ENCODE peak calls at places on chromosomes 5 and 9, in six cellular contexts. U is lower leg skin, C is pancreas, G is hepatocyte, O is GM12864, J is tibial artery. K is an unnamed sample.

GRCh38 chr5:177507165-177507564 is 2.5 kb downstream of the DOK3 start:
- DNase-seq in J (no peak), C (no peak), U (no peak), O (no peak), G (no peak), K (peak)

GRCh38 chr9:84218322-84218721 is 122.2 kb downstream of the SLC28A3 start:
- DNase-seq in G (no peak), U (no peak), J (no peak), O (no peak), C (no peak), K (no peak)

GRCh38 chr5:132013711-132014110 is 2.3 kb upstream of the ACSL6 start:
- DNase-seq in J (no peak), U (peak), G (no peak), C (peak), O (no peak), K (no peak)

GRCh38 chr5:61600945-61601491 is 269.0 kb downstream of the ZSWIM6 start:
- DNase-seq in C (no peak), U (no peak), G (no peak), J (no peak), O (no peak), K (no peak)

GRCh38 chr9:91077624-91078023 is 276.0 kb downstream of the SYK start:
- DNase-seq in C (no peak), J (no peak), U (no peak), O (no peak), G (no peak), K (no peak)

GRCh38 chr9:75161116-75161857 is 73.0 kb downstream of the OSTF1 start:
- DNase-seq in G (no peak), C (no peak), O (no peak), J (no peak), U (no peak), K (no peak)

GRCh38 chr5:175922192-175922885 is 45.8 kb downstream of the THOC3 start:
- DNase-seq in O (no peak), J (no peak), G (no peak), U (no peak), C (no peak), K (no peak)

GRCh38 chr5:10635257-10635860 is 71.5 kb downstream of the ANKRD33B start:
- DNase-seq in C (no peak), O (peak), G (no peak), U (peak), J (no peak), K (peak)

GRCh38 chr9:33813712-33814641 is 3.0 kb upstream of the UBE2R2 start:
- DNase-seq in U (peak), O (no peak), C (no peak), J (no peak), G (peak), K (peak)

GRCh38 chr9:137276757-137277328 is 683 bp upstream of the TOR4A start:
- DNase-seq in C (peak), J (peak), G (peak), U (peak), O (no peak), K (peak)

GRCh38 chr9:137156567-137157375 is 13.1 kb downstream of the LRRC26 start:
- DNase-seq in C (no peak), G (peak), J (no peak), U (no peak), O (no peak), K (peak)

GRCh38 chr5:60677831-60678664 is 21.9 kb downstream of the DEPDC1B start:
- DNase-seq in J (no peak), C (no peak), U (no peak), G (peak), O (no peak), K (peak)

GRCh38 chr5:135110941-135111596 is 77.0 kb upstream of the PITX1 start:
- DNase-seq in U (no peak), J (peak), G (no peak), O (no peak), C (peak), K (no peak)

GRCh38 chr9:136178061-136178772 is 26.7 kb downstream of the LHX3 start:
- DNase-seq in C (no peak), U (no peak), O (no peak), J (no peak), G (no peak), K (no peak)

GRCh38 chr5:57735754-57736153 is 253.1 kb upstream of the ACTBL2 start:
- DNase-seq in J (no peak), U (no peak), G (no peak), C (no peak), O (no peak), K (no peak)

GRCh38 chr5:157245477-157245876 is 20.4 kb upstream of the CYFIP2 start:
- DNase-seq in G (peak), O (no peak), C (no peak), U (no peak), J (no peak), K (no peak)

DNA sequence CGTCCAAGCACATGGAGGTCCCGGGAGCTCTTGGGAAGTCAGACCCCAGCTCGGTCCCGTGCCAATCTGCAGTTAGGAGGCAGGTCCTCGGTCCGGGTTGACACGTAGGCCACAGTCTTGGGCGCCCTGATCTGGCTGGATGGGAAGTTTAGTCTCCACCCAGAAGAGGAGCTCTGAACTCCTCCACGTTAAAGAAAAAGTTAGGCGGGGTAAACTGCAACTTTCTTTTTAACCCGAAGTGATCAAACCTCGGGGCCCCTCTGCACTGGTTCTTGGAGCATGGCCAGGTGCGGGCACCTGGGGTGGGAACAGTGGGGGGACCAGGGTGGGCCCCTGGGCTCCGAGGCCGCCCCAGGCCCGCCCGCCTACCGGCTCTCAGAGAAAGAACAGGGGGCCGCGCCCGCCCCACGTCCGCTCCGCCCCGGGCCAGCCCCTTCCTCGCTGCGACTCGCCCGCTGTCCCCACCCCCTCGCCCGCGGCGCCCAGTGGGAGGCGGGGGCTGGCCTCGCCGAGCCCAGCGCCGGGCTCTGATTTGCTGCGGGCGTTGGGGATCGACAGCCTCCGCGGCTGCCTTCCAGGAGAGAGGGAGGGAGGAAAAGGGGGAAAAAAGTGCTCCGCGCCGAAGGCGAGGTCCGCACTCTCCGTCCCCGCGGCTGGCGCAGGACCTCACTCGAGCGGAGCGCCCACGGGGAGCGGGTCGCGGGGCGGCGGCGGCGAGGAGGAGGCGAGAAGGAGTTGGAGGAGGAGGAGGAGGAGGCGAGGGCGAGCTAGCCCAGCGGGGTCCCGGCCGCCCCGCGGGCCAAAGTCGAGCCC is at the start of gene COL5A1:
- DNase-seq in G (peak), U (peak), O (no peak), C (peak), J (peak), K (no peak)
- TF ChIP-seq CTCF in G (peak), U (no peak), O (no peak), C (no peak), J (peak), K (no peak)

GRCh38 chr5:72505539-72505938 is 1.7 kb downstream of the ZNF366 start:
- DNase-seq in G (no peak), U (no peak), J (no peak), O (no peak), C (no peak), K (no peak)
- H3K4me3 ChIP-seq in G (no peak), U (no peak), J (no peak), O (no peak), C (no peak), K (no peak)

GRCh38 chr9:68574150-68574549 is 33.5 kb upstream of the TMEM252 start:
- DNase-seq in O (no peak), G (no peak), U (no peak), J (no peak), C (no peak), K (no peak)
- TF ChIP-seq CTCF in O (peak), G (peak), U (no peak), J (peak), C (no peak), K (peak)

DNA sequence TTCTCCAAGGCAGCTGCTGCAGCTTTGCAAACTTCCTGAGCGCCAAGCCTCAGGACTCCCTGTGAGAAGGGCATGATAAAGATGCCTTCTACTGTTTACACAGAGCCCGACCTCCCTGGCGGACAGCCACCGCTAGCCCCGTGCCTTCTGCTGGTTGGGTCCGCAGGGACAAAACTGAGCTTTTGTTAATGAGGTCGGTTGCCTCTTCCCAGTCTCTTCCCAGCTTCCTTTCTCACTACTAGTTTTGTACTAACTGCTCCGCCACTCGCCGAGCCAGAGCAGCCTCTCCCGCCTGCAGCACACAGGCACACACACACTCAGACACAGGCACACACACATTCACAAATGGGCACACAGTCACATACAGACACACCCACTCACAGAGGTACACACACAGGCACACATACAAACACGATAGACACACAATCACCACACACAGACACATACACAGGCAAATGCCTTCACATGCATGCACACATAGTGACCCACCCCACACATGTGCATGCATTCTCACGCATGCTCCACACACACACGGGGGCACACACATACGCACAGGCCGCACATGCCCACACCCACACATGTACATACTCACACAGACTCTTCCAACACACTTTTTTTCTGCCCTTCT is at the start of gene FREM1:
- DNase-seq in O (no peak), C (peak), G (peak), J (no peak), U (peak), K (no peak)
- H3K4me3 ChIP-seq in O (no peak), C (no peak), G (peak), J (peak), U (no peak), K (no peak)

DNA sequence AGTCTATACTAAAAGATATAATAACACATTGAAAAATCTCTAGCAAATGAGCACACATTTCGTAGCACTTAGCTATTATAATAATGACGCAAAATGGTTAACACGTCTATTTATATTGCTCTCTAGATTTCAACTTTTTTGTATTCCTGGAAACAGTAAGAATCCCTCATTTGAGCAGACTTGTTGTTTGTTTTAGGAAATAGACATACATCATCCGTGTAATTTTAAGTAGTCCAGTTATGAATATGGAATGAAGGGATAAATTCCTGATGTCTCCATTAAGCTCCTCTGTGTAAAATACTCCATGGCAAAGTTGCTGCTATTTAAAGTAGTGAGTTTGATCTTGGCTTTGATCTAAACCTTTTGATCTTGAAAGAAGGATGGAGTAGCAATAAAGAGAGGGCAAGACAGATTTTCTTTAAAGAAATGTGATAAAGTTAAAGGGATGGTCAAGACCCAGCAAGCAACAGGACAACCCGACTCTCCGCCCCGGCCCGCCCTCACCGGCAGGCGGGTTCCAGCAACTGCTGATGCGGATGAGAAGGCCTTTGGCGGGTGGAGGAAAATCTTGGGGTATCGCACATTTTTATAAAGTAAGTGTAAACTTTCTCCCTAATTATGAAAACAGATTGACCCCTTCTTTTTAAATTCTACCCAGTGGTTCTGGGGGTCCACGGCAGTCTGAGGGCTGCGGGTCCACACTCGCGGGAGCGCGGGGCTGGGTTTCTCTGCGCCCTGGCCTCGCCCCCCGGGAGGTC is 277.4 kb downstream of the AOPEP start:
- DNase-seq in U (peak), O (no peak), J (peak), G (peak), C (peak), K (peak)
- TF ChIP-seq CTCF in U (no peak), O (no peak), J (peak), G (no peak), C (no peak), K (no peak)

GRCh38 chr9:73093740-73094379 is 57.8 kb upstream of the ANXA1 start:
- DNase-seq in O (no peak), G (no peak), U (no peak), J (no peak), C (no peak), K (no peak)
- H3K4me3 ChIP-seq in O (no peak), G (no peak), U (no peak), J (peak), C (no peak), K (peak)

DNA sequence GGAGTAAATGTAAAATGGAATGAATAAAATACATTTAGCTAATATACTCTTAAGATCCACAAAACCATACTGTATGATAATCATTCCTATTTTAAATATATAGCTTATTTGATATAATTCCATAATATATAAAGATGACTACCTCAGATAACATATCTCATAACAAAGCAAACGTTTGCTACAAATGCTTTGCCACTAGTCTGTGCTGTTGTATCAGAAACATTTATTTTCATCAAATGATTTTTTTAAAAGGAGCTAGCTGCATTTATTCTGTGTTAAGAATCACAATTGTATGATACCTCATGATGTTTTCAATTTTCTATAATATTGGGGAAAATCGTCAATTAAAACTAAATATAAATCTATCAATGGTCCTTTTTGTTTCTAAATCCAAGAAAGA is 567.2 kb downstream of the PTPRD start:
- DNase-seq in O (no peak), C (no peak), J (no peak), U (no peak), G (peak), K (no peak)
- TF ChIP-seq CTCF in O (no peak), C (no peak), J (no peak), U (no peak), G (peak), K (no peak)

GRCh38 chr9:89236955-89237573 is 58.4 kb upstream of the SHC3 start:
- DNase-seq in G (no peak), O (no peak), U (no peak), J (no peak), C (no peak), K (no peak)

GRCh38 chr9:89234636-89235035 is 56.0 kb upstream of the SHC3 start:
- DNase-seq in G (no peak), O (peak), J (no peak), C (no peak), U (no peak), K (peak)

DNA sequence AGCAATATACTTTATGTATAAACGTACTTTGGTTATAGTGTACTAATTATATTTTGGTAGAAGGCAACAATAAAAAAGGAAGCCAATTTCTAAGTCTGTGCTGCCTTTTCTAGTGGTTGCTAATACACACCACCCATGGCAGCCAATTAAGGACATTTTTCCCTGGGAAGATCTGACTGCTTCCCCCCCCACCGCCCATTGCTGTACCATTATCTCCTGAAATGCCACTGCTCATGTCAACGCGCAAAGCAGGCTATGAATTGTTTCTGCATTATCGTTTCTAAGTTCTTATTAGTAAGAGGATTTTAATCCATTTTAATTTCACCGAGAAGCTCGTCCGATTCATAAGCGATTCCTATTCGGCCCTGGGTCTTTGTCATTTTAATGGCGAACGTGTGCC is 55.6 kb upstream of the SHC3 start:
- DNase-seq in G (no peak), J (no peak), U (no peak), C (no peak), O (no peak), K (no peak)
- H3K4me3 ChIP-seq in G (peak), J (no peak), U (no peak), C (no peak), O (no peak), K (no peak)

GRCh38 chr5:169089343-169089742 is 211.6 kb downstream of the SLIT3 start:
- DNase-seq in J (no peak), G (no peak), U (peak), C (no peak), O (no peak), K (no peak)
- TF ChIP-seq CTCF in J (no peak), G (no peak), U (no peak), C (no peak), O (peak), K (no peak)